ENCODE peak calls at places on chromosomes 5 and 9, in five cellular contexts. M, T, X, O and C are unnamed samples.

GRCh38 chr5:87770601-87771121 is 357.9 kb upstream of the CCNH start:
- DNase-seq in M (no peak), T (peak), X (no peak), O (no peak), C (no peak)

GRCh38 chr9:127463891-127464290 is 12.6 kb downstream of the LRSAM1 start:
- DNase-seq in M (peak), T (no peak), X (peak), O (no peak), C (no peak)

GRCh38 chr9:89775641-89776040 is 170.8 kb downstream of the GADD45G start:
- DNase-seq in M (no peak), T (no peak), X (no peak), O (no peak), C (no peak)

GRCh38 chr9:16950051-16950450 is 79.6 kb upstream of the BNC2 start:
- DNase-seq in M (no peak), T (no peak), X (no peak), O (no peak), C (no peak)

GRCh38 chr9:133667759-133668450 is 31.7 kb downstream of the DBH start:
- DNase-seq in M (no peak), T (no peak), X (no peak), O (no peak), C (no peak)

GRCh38 chr5:74529101-74529500 is 111.4 kb downstream of the ENC1 start:
- DNase-seq in M (no peak), T (no peak), X (no peak), O (no peak), C (no peak)

GRCh38 chr9:104463864-104464263 is 40.2 kb upstream of the OR13F1 start:
- DNase-seq in M (no peak), T (no peak), X (no peak), O (no peak), C (no peak)

GRCh38 chr9:123081824-123082223 is 48.4 kb downstream of the GPR21 start:
- DNase-seq in M (peak), T (no peak), X (peak), O (no peak), C (peak)

GRCh38 chr9:36993933-36994764 is 39.9 kb downstream of the PAX5 start:
- DNase-seq in M (no peak), T (no peak), X (no peak), O (no peak), C (no peak)

GRCh38 chr5:73911761-73912393 is 285.9 kb downstream of the ARHGEF28 start:
- DNase-seq in M (peak), T (no peak), X (peak), O (no peak), C (no peak)

GRCh38 chr5:74326571-74327338 is 313.8 kb downstream of the ENC1 start:
- DNase-seq in M (peak), T (no peak), X (peak), O (no peak), C (no peak)

GRCh38 chr9:35791321-35791921 is at the start of gene NPR2:
- DNase-seq in M (peak), T (no peak), X (peak), O (no peak), C (no peak)

GRCh38 chr5:173568128-173568527 is 48.3 kb downstream of the BOD1 start:
- DNase-seq in M (no peak), T (no peak), X (no peak), O (no peak), C (no peak)
- H3K9ac ChIP-seq in M (no peak), T (no peak), X (no peak), O (no peak), C (no peak)

GRCh38 chr9:113446323-113446740 is 17.2 kb upstream of the RGS3 start:
- DNase-seq in M (peak), T (no peak), X (peak), O (no peak), C (peak)
- H4K91ac ChIP-seq in M (no peak), T (no peak), X (no peak), O (no peak), C (no peak)

GRCh38 chr9:883011-883410 is 41.5 kb downstream of the DMRT1 start:
- DNase-seq in M (no peak), T (no peak), X (no peak), O (no peak), C (no peak)
- H2BK5ac ChIP-seq in M (no peak), T (no peak), X (no peak), O (no peak), C (no peak)

GRCh38 chr9:121285835-121286687 is 18.1 kb downstream of the GSN start:
- DNase-seq in M (peak), T (peak), X (peak), O (no peak), C (no peak)
- H3K9ac ChIP-seq in M (peak), T (no peak), X (peak), O (no peak), C (no peak)

GRCh38 chr5:131321066-131321465 is 57.2 kb downstream of the CDC42SE2 start:
- DNase-seq in M (no peak), T (no peak), X (no peak), O (no peak), C (no peak)

GRCh38 chr5:131318455-131318854 is 54.6 kb downstream of the CDC42SE2 start:
- DNase-seq in M (no peak), T (no peak), X (no peak), O (no peak), C (no peak)

GRCh38 chr5:131324311-131324710 is 60.5 kb downstream of the CDC42SE2 start:
- DNase-seq in M (no peak), T (no peak), X (no peak), O (no peak), C (peak)

GRCh38 chr5:131323378-131323777 is 59.5 kb downstream of the CDC42SE2 start:
- DNase-seq in M (no peak), T (no peak), X (no peak), O (no peak), C (no peak)

GRCh38 chr5:131322926-131323325 is 59.1 kb downstream of the CDC42SE2 start:
- DNase-seq in M (no peak), T (no peak), X (no peak), O (no peak), C (no peak)
- H4K91ac ChIP-seq in M (no peak), T (no peak), X (no peak), O (no peak), C (no peak)

GRCh38 chr5:38719916-38720315 is 125.9 kb upstream of the OSMR start:
- DNase-seq in M (peak), T (no peak), X (peak), O (no peak), C (no peak)
- H2BK5ac ChIP-seq in M (no peak), T (no peak), X (no peak), O (no peak), C (no peak)

DNA sequence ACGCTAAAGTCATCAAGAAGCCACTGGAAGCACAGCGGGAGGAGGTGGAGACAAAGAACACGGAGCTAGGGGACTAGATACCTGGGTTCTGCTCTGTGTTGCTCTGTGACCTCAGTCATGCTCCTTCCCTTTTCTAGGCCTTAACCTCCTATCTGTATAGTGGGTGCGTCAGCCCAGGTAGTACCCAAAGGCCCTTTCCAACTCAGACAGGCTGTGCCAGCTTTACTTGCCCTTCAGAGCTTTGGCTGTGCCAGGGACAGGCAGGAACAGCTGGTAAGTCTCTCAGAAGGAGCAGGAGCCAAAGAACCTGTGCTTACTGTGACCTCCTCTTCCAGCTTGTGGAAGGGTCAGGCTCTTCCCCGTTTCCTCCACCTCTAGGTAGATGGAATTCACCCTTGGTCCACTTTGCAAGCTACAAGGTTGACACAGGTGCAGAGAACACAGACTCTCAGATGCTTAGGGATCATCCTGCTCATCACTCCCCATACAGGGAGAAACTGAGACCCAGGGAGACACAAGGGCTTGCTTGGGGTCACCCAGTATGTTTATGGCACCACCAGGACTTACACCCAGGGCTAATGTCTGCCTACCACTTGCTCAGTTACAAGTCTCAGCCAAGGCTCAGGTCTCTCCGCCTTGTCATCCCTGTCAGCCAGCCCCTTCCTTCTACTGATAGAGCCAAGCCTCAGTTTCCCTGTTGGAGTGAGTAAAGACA is 1.7 kb downstream of the CCDC69 start:
- DNase-seq in M (no peak), T (no peak), X (no peak), O (no peak), C (no peak)
- H3K9ac ChIP-seq in M (peak), T (no peak), X (no peak), O (no peak), C (no peak)

GRCh38 chr9:129481424-129481823 is 139.5 kb downstream of the C9orf50 start:
- DNase-seq in M (no peak), T (no peak), X (no peak), O (no peak), C (no peak)

GRCh38 chr9:129478461-129478860 is 142.4 kb downstream of the C9orf50 start:
- DNase-seq in M (no peak), T (no peak), X (no peak), O (no peak), C (no peak)

GRCh38 chr9:129480227-129480626 is 140.7 kb downstream of the C9orf50 start:
- DNase-seq in M (peak), T (no peak), X (no peak), O (no peak), C (no peak)

GRCh38 chr9:129480705-129481104 is 140.2 kb downstream of the C9orf50 start:
- DNase-seq in M (no peak), T (no peak), X (no peak), O (no peak), C (no peak)

DNA sequence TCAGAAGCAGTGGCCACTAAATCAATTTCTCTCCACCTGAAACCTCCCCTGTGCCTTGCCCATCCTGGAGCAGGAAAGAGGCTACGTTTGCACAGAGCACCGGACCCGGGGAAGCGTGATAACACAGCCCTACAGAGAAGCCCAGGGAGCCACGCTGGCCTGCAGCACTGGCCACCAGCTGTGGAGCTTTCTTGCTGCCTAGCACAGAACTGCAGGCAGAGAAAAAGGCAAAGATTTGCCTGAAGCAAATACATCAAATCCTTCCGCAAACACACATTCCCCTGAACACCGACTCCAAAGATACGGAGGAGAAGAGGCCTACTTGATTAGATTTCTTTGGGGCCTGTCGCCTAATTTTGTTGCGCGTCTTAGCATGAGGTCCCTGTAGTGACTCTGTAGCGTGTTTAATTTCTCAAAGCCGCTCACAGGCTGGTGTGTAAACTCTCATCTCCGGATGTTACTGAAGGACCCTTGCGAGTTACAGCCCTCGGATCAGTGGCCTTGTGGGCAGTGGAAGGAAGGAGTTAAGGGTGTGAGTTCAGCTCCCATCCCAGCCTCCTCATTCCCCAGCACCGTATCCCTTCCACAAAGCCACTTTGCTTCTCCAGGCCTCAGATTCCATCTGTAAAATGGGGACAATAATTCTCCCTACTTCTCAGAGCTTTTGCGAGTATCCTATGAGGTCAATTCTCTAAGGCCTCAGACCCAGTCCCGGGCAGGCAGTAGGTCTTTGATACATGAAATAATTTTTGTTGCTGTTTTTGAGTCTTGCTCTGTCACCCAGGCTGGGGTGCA is 141.5 kb downstream of the C9orf50 start:
- DNase-seq in M (no peak), T (no peak), X (no peak), O (no peak), C (no peak)
- H4K91ac ChIP-seq in M (peak), T (no peak), X (peak), O (no peak), C (no peak)

DNA sequence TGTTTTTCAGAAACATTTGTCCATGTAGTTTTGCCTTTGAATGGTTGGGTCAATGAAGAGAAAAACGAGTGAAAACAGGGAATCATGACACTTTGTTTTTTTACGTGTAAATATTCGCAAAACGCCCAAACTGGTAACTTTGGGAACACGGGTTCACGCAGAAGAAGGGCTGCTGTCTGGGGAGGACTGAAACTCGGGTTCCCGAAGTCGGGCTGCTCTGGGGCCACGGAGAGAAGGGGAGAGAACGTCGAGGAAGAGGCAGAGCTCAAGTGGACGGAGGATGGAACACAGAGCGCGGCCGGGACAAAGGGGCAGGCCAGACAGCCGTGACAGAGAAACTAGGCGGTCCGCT is 478 bp upstream of the SETD9 start:
- DNase-seq in M (no peak), T (no peak), X (no peak), O (peak), C (peak)
- H2BK5ac ChIP-seq in M (peak), T (peak), X (peak), O (peak), C (peak)

GRCh38 chr5:75623846-75624245 is 12.6 kb downstream of the ANKDD1B start:
- DNase-seq in M (peak), T (no peak), X (peak), O (no peak), C (no peak)
- H3K9ac ChIP-seq in M (no peak), T (no peak), X (peak), O (no peak), C (no peak)